ENCODE peak calls at places on chromosomes 4 and X, in seven cellular contexts. One of them, this sample, is unnamed.

GRCh38 chr4:68896749-68897148 is 54.9 kb downstream of the UGT2A3 start:
- DNase-seq in heart left ventricle: no peak
- DNase-seq in activated CD4-positive, alpha-beta T cell treated with anti-CD3 and anti-CD28 coated beads, Interleukin-2, amount 50 U/mL, for 24 hours: no peak
- DNase-seq in RCC 7860: no peak
- DNase-seq in NCI-H774: no peak
- DNase-seq in SK-MEL-5: no peak
- DNase-seq in germinal center: no peak
- DNase-seq in this sample: no peak

GRCh38 chr4:155342142-155342541 is 34.6 kb downstream of the MAP9 start:
- DNase-seq in activated CD4-positive, alpha-beta T cell treated with anti-CD3 and anti-CD28 coated beads, Interleukin-2, amount 50 U/mL, for 24 hours: no peak
- DNase-seq in SK-MEL-5: peak
- DNase-seq in RCC 7860: peak
- DNase-seq in germinal center: no peak
- DNase-seq in NCI-H774: no peak
- DNase-seq in heart left ventricle: no peak
- DNase-seq in this sample: no peak

GRCh38 chr4:52100062-52100461 is 49.0 kb downstream of the SPATA18 start:
- DNase-seq in RCC 7860: peak
- DNase-seq in SK-MEL-5: no peak
- DNase-seq in activated CD4-positive, alpha-beta T cell treated with anti-CD3 and anti-CD28 coated beads, Interleukin-2, amount 50 U/mL, for 24 hours: no peak
- DNase-seq in germinal center: no peak
- DNase-seq in NCI-H774: no peak
- DNase-seq in heart left ventricle: no peak
- DNase-seq in this sample: no peak

GRCh38 chr4:5870220-5870619 is 22.7 kb downstream of the CRMP1 start:
- DNase-seq in germinal center: no peak
- DNase-seq in RCC 7860: no peak
- DNase-seq in SK-MEL-5: no peak
- DNase-seq in activated CD4-positive, alpha-beta T cell treated with anti-CD3 and anti-CD28 coated beads, Interleukin-2, amount 50 U/mL, for 24 hours: no peak
- DNase-seq in heart left ventricle: no peak
- DNase-seq in NCI-H774: no peak
- DNase-seq in this sample: no peak

GRCh38 chr4:72505314-72505744 is 63.7 kb downstream of the ADAMTS3 start:
- DNase-seq in SK-MEL-5: peak
- DNase-seq in NCI-H774: no peak
- DNase-seq in RCC 7860: peak
- DNase-seq in germinal center: peak
- DNase-seq in activated CD4-positive, alpha-beta T cell treated with anti-CD3 and anti-CD28 coated beads, Interleukin-2, amount 50 U/mL, for 24 hours: no peak
- DNase-seq in heart left ventricle: no peak
- DNase-seq in this sample: peak

GRCh38 chrX:39493168-39493567 is 604.6 kb downstream of the BCOR start:
- DNase-seq in RCC 7860: no peak
- DNase-seq in NCI-H774: no peak
- DNase-seq in activated CD4-positive, alpha-beta T cell treated with anti-CD3 and anti-CD28 coated beads, Interleukin-2, amount 50 U/mL, for 24 hours: no peak
- DNase-seq in SK-MEL-5: no peak
- DNase-seq in germinal center: no peak
- DNase-seq in heart left ventricle: no peak
- DNase-seq in this sample: no peak

GRCh38 chrX:13194291-13195103 is 125.4 kb downstream of the ATXN3L start:
- DNase-seq in germinal center: no peak
- DNase-seq in heart left ventricle: no peak
- DNase-seq in activated CD4-positive, alpha-beta T cell treated with anti-CD3 and anti-CD28 coated beads, Interleukin-2, amount 50 U/mL, for 24 hours: no peak
- DNase-seq in RCC 7860: peak
- DNase-seq in SK-MEL-5: no peak
- DNase-seq in NCI-H774: peak
- DNase-seq in this sample: no peak

GRCh38 chrX:150408561-150408960 is 45.4 kb downstream of the MAMLD1 start:
- DNase-seq in heart left ventricle: no peak
- DNase-seq in SK-MEL-5: no peak
- DNase-seq in activated CD4-positive, alpha-beta T cell treated with anti-CD3 and anti-CD28 coated beads, Interleukin-2, amount 50 U/mL, for 24 hours: no peak
- DNase-seq in germinal center: no peak
- DNase-seq in NCI-H774: no peak
- DNase-seq in RCC 7860: no peak
- DNase-seq in this sample: no peak

GRCh38 chr4:178602833-178603232 is 1160.6 kb upstream of the AGA start:
- DNase-seq in heart left ventricle: no peak
- DNase-seq in NCI-H774: no peak
- DNase-seq in activated CD4-positive, alpha-beta T cell treated with anti-CD3 and anti-CD28 coated beads, Interleukin-2, amount 50 U/mL, for 24 hours: no peak
- DNase-seq in SK-MEL-5: no peak
- DNase-seq in germinal center: no peak
- DNase-seq in RCC 7860: no peak
- DNase-seq in this sample: no peak

This sample was measured in SK-N-DZ.